ENCODE peak calls at places on chromosome 20, in four cellular contexts. E, M, S and Z are unnamed samples.

GRCh38 chr20:13839421-13840092 is 54.7 kb downstream of the NDUFAF5 start:
- DNase-seq in M (no peak), E (no peak), S (no peak), Z (no peak)

GRCh38 chr20:5675103-5676091 is 74.8 kb upstream of the SHLD1 start:
- DNase-seq in M (no peak), E (no peak), S (no peak), Z (no peak)

GRCh38 chr20:58702161-58702510 is 9.5 kb downstream of the NPEPL1 start:
- DNase-seq in M (no peak), E (no peak), S (no peak), Z (no peak)

GRCh38 chr20:32050851-32051556 is 1.0 kb upstream of the HCK start:
- DNase-seq in M (no peak), E (peak; percentile 69), S (no peak), Z (no peak)

GRCh38 chr20:59037386-59037785 is 5.2 kb downstream of the PRELID3B start:
- DNase-seq in M (no peak), S (no peak), E (no peak), Z (no peak)

GRCh38 chr20:6693178-6693807 is 74.2 kb upstream of the BMP2 start:
- DNase-seq in M (no peak), S (no peak), E (no peak), Z (no peak)

GRCh38 chr20:31712564-31713311 is 9.9 kb downstream of the BCL2L1 start:
- DNase-seq in E (peak; percentile 55), M (no peak), S (peak; percentile 95), Z (peak; percentile 81)

GRCh38 chr20:24708411-24709295 is 239.2 kb downstream of the SYNDIG1 start:
- DNase-seq in M (no peak), E (peak; percentile 29), S (no peak), Z (no peak)

GRCh38 chr20:5720696-5721095 is 29.5 kb upstream of the SHLD1 start:
- DNase-seq in E (no peak), S (no peak), M (no peak), Z (no peak)

GRCh38 chr20:42779216-42779615 is 410.5 kb downstream of the PTPRT start:
- DNase-seq in S (no peak), M (no peak), E (no peak), Z (peak; percentile 40)

GRCh38 chr20:5745416-5745968 is 4.7 kb upstream of the SHLD1 start:
- DNase-seq in E (no peak), S (no peak), M (no peak), Z (no peak)

GRCh38 chr20:62740286-62741141 is 31.9 kb downstream of the NTSR1 start:
- DNase-seq in E (no peak), S (peak; percentile 54), M (peak; percentile 78), Z (no peak)

GRCh38 chr20:3763691-3764601 is 3.6 kb downstream of the ADISSP start:
- DNase-seq in M (no peak), S (no peak), E (no peak), Z (no peak)

GRCh38 chr20:51322164-51322707 is 220.3 kb downstream of the NFATC2 start:
- DNase-seq in S (no peak), M (no peak), E (no peak), Z (no peak)

GRCh38 chr20:31829731-31830130 is 10.6 kb downstream of the MYLK2 start:
- DNase-seq in E (no peak), S (no peak), M (no peak), Z (no peak)

GRCh38 chr20:59184880-59185447 is 21.3 kb downstream of the ZNF831 start:
- DNase-seq in M (no peak), E (no peak), S (no peak), Z (no peak)

GRCh38 chr20:50246367-50247195 is 56.0 kb downstream of the CEBPB start:
- DNase-seq in E (no peak), M (no peak), S (no peak), Z (no peak)

GRCh38 chr20:34995192-34995591 is 39.5 kb downstream of the MYH7B start:
- DNase-seq in S (no peak), M (no peak), E (no peak), Z (no peak)

GRCh38 chr20:10864076-10864672 is 190.4 kb upstream of the JAG1 start:
- DNase-seq in M (no peak), E (no peak), S (no peak), Z (no peak)

GRCh38 chr20:45104786-45105185 is 3.9 kb upstream of the KCNS1 start:
- DNase-seq in E (no peak), M (no peak), S (no peak), Z (no peak)

DNA sequence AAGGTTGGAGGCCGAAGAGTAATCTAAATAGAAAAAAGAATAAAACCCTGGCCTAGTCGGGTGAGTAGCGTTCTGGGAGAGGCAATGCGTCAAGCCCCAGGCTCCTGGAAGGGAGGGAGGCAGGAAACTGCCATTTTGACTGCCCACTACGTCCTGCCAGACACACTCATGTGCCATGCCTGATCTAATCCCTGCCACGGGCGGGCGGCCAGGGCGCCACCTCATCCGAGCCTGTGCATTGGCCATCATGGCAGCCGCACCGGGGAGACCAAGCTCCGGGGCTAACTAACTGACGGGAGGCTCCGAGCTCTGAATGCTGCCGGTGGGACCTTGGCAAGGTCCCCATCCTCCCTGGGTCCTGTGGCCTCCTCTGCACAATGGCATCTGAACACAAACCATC is 68.8 kb downstream of the INSM1 start:
- DNase-seq in E (no peak), S (no peak), M (no peak), Z (no peak)
- TF ChIP-seq SUZ12 in E (no peak), S (no peak), M (no peak), Z (no peak)

DNA sequence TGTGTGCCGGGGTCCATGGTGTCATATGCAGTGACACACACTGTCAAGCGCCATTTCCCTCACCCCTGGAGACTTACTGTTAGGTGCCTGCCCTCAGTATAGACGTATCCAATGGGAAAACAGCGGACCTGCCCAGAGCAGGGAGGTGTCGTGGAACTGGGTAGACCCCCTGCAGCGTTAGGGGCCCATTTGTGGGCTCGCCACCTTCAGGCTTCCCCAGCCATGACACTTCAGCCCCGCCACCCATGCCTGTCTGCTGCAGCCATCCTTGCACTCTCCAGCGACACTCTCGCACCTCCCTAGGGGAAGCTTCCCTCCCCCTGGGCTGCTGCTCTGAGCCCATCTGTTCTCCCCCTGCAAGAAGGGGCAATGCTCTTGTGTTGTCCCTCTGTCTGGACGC is 43.2 kb downstream of the STK35 start:
- DNase-seq in S (no peak), M (no peak), E (no peak), Z (no peak)
- H3K4me1 ChIP-seq in S (no peaks in the 10 kb centered on the region), M (no peaks in the 10 kb centered on the region), E (peaks cover 2% of the 10 kb centered on the region), Z (peaks cover 9% of the 10 kb centered on the region)

GRCh38 chr20:48849779-48850178 is 22.0 kb upstream of the PREX1 start:
- DNase-seq in S (no peak), E (no peak), M (no peak), Z (no peak)

GRCh38 chr20:48847498-48848205 is 19.9 kb upstream of the PREX1 start:
- DNase-seq in E (no peak), M (no peak), S (no peak), Z (no peak)

GRCh38 chr20:48845721-48846306 is 18.0 kb upstream of the PREX1 start:
- DNase-seq in S (no peak), E (no peak), M (no peak), Z (no peak)

GRCh38 chr20:48845000-48845399 is 17.2 kb upstream of the PREX1 start:
- DNase-seq in E (no peak), S (no peak), M (no peak), Z (no peak)

GRCh38 chr20:48846516-48847492 is 19.0 kb upstream of the PREX1 start:
- DNase-seq in E (peak; percentile 72), S (no peak), M (peak; percentile 93), Z (no peak)
- H3K4me3 ChIP-seq in E (no peak overlapping the region), S (no peak overlapping the region), M (no peak overlapping the region), Z (no peak overlapping the region)

GRCh38 chr20:63831696-63832686 is 927 bp upstream of the ZBTB46 start:
- DNase-seq in S (peak; percentile 64), M (no peak), E (peak; percentile 76), Z (no peak)
- TF ChIP-seq SUZ12 in S (no peak), M (no peak), E (peak; percentile 50), Z (no peak)

DNA sequence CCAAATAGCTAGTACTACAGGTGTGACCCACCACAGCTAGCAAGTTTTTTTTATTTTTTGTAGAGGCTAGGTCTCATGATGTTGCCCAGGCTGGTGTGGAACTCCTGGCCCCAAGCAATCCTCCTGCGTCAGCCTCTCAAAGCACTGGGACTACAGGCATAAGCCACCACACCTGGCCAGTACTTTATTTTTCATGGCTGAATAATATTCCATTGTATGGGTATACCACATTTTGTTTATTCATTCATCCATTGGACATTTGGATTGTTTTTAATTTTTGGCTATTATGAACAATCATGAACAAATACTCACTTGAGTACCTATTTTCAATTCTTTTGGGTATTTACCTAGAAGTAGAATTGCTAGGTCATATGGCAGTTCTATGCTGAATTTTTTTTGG is 7.0 kb upstream of the NXT1 start:
- DNase-seq in M (no peak), E (no peak), S (no peak), Z (no peak)
- H3K4me1 ChIP-seq in M (no peaks in the 10 kb centered on the region), E (no peaks in the 10 kb centered on the region), S (peaks cover 17% of the 10 kb centered on the region), Z (peaks cover 5% of the 10 kb centered on the region)

GRCh38 chr20:53283597-53283996 is 310.0 kb downstream of the ZNF217 start:
- DNase-seq in M (no peak), E (no peak), S (no peak), Z (no peak)
- H3K4me3 ChIP-seq in M (no peak overlapping the region), E (no peak overlapping the region), S (no peak overlapping the region), Z (no peak overlapping the region)

GRCh38 chr20:47353224-47353696 is 3.2 kb downstream of the ZMYND8 start:
- DNase-seq in E (no peak), S (no peak), M (no peak), Z (no peak)

GRCh38 chr20:47354388-47354709 is 2.1 kb downstream of the ZMYND8 start:
- DNase-seq in M (no peak), S (no peak), E (no peak), Z (no peak)

GRCh38 chr20:47352332-47353223 is 3.9 kb downstream of the ZMYND8 start:
- DNase-seq in S (no peak), E (no peak), M (no peak), Z (no peak)

GRCh38 chr20:47354710-47355488 is 1.6 kb downstream of the ZMYND8 start:
- DNase-seq in E (no peak), M (no peak), S (peak; percentile 70), Z (no peak)

GRCh38 chr20:47353697-47354387 is 2.7 kb downstream of the ZMYND8 start:
- DNase-seq in M (no peak), S (no peak), E (no peak), Z (no peak)
- TF ChIP-seq SUZ12 in M (no peak), S (no peak), E (no peak), Z (no peak)

DNA sequence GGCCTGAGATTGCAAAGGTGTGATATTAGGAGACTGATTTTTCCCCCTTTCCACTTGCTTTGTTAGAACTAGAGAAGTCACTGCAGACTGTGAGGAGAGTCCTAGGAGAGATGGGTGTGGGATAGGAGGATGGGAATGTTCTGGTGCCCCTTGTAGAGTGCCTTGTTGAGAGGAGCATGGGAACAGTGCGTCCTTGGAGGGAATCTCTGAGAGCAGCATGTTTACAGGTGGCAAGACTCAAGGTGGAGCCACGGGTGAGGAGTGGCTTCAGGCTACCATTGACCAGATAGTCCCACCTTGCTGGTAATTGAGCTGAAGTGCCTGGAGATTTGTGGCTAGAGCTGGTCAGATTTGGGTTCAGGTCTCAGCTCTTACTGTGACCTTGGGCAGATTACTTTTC is 6.0 kb downstream of the PLCG1 start:
- DNase-seq in E (no peak), S (no peak), M (no peak), Z (no peak)
- H3K4me1 ChIP-seq in E (peaks cover 35% of the 10 kb centered on the region), S (peaks cover 70% of the 10 kb centered on the region), M (peaks cover 50% of the 10 kb centered on the region), Z (peaks cover 13% of the 10 kb centered on the region)